ENCODE peak calls at places on chromosomes 13 and 19, in nine cellular contexts. S is HFF-Myc, O is foreskin keratinocyte, M is amniotic stem cell, E is SK-N-MC, R is choroid plexus epithelial cell, T is NCI-H510A treated with DMSO at 0.1 percent for 48 hours, G is Kasumi-1, P is H4. Z is an unnamed sample.
A peak's percentile ranks its signal among the peaks of the same experiment; 100 is the strongest.

GRCh38 chr13:32381539-32381938 is 46.4 kb downstream of the N4BP2L1 start:
- DNase-seq in S (peak; percentile 4), O (no peak), M (no peak), E (no peak), R (peak; percentile 72), T (peak; percentile 2), G (no peak), P (no peak), Z (peak; percentile 47)

GRCh38 chr19:7541481-7541824 is 5.9 kb downstream of the PNPLA6 start:
- DNase-seq in S (no peak), O (no peak), M (no peak), E (no peak), R (no peak), T (no peak), G (no peak), P (no peak), Z (no peak)

GRCh38 chr19:35756373-35757230 is at the start of gene HSPB6:
- DNase-seq in S (no peak), O (no peak), M (no peak), E (no peak), R (peak; percentile 86), T (no peak), G (no peak), P (no peak), Z (peak; percentile 73)

GRCh38 chr19:10037367-10037766 is 24.1 kb downstream of the RDH8 start:
- DNase-seq in S (no peak), O (no peak), M (no peak), E (no peak), R (no peak), T (no peak), G (no peak), P (no peak), Z (no peak)

GRCh38 chr13:26342898-26343297 is 89.0 kb downstream of the CDK8 start:
- DNase-seq in S (no peak), O (no peak), M (no peak), E (no peak), R (no peak), T (no peak), G (no peak), P (no peak), Z (no peak)

GRCh38 chr13:86974995-86975328 is 696.2 kb upstream of the SLITRK5 start:
- DNase-seq in S (no peak), O (no peak), M (no peak), E (no peak), R (peak; percentile 38), T (no peak), G (no peak), P (no peak), Z (no peak)

GRCh38 chr19:13053761-13054604 is 48.7 kb downstream of the LYL1 start:
- DNase-seq in S (peak; percentile 83), O (peak; percentile 25), M (peak; percentile 51), E (no peak), R (peak; percentile 87), T (no peak), G (no peak), P (peak; percentile 96), Z (peak; percentile 79)

GRCh38 chr19:3149089-3149488 is 13.3 kb downstream of the GNA15 start:
- DNase-seq in S (no peak), O (no peak), M (no peak), E (no peak), R (no peak), T (no peak), G (no peak), P (no peak), Z (no peak)

GRCh38 chr13:112709825-112710783 is 20.3 kb downstream of the ATP11A start:
- DNase-seq in S (no peak), O (no peak), M (no peak), E (no peak), R (no peak), T (no peak), G (no peak), P (peak; percentile 25), Z (no peak)

GRCh38 chr13:50344717-50345116 is 329.5 kb downstream of the KCNRG start:
- DNase-seq in S (no peak), O (no peak), M (no peak), E (no peak), R (no peak), T (no peak), G (no peak), P (no peak), Z (no peak)